ENCODE peak calls at places on chromosome 1, in seven cellular contexts. One of them, this sample, is unnamed.

GRCh38 chr1:59125154-59125553 is 171.7 kb upstream of the FGGY start:
- DNase-seq in fibroblast of lung: no peak
- DNase-seq in GM23338: no peak
- DNase-seq in trophoblast cell: no peak
- DNase-seq in neuronal stem cell: no peak
- DNase-seq in neural progenitor cell: no peak
- DNase-seq in IMR-90: no peak
- DNase-seq in this sample: no peak

GRCh38 chr1:63272811-63273210 is 49.6 kb upstream of the FOXD3 start:
- DNase-seq in fibroblast of lung: no peak
- DNase-seq in neuronal stem cell: no peak
- DNase-seq in GM23338: no peak
- DNase-seq in trophoblast cell: no peak
- DNase-seq in neural progenitor cell: no peak
- DNase-seq in IMR-90: no peak
- DNase-seq in this sample: no peak

GRCh38 chr1:14323665-14324630 is 274.5 kb upstream of the KAZN start:
- DNase-seq in GM23338: no peak
- DNase-seq in neuronal stem cell: no peak
- DNase-seq in IMR-90: no peak
- DNase-seq in neural progenitor cell: no peak
- DNase-seq in trophoblast cell: no peak
- DNase-seq in fibroblast of lung: no peak
- DNase-seq in this sample: no peak

GRCh38 chr1:186683637-186684410 is 3.6 kb upstream of the PTGS2 start:
- DNase-seq in IMR-90: no peak
- DNase-seq in trophoblast cell: no peak
- DNase-seq in fibroblast of lung: no peak
- DNase-seq in neuronal stem cell: no peak
- DNase-seq in GM23338: no peak
- DNase-seq in neural progenitor cell: no peak
- DNase-seq in this sample: no peak

GRCh38 chr1:58442114-58442513 is 104.4 kb downstream of the OMA1 start:
- DNase-seq in fibroblast of lung: peak; percentile 58
- DNase-seq in trophoblast cell: no peak
- DNase-seq in neuronal stem cell: no peak
- DNase-seq in IMR-90: no peak
- DNase-seq in GM23338: no peak
- DNase-seq in neural progenitor cell: no peak
- DNase-seq in this sample: no peak

GRCh38 chr1:8382608-8383525 is 65.0 kb downstream of the SLC45A1 start:
- DNase-seq in neural progenitor cell: no peak
- DNase-seq in fibroblast of lung: no peak
- DNase-seq in neuronal stem cell: no peak
- DNase-seq in GM23338: no peak
- DNase-seq in trophoblast cell: no peak
- DNase-seq in IMR-90: no peak
- DNase-seq in this sample: no peak

GRCh38 chr1:240091614-240092300 is at the start of gene FMN2:
- DNase-seq in GM23338: peak; percentile 78
- DNase-seq in neural progenitor cell: peak; percentile 88
- DNase-seq in trophoblast cell: no peak
- DNase-seq in IMR-90: peak; percentile 49
- DNase-seq in fibroblast of lung: peak; percentile 66
- DNase-seq in neuronal stem cell: peak; percentile 67
- DNase-seq in this sample: peak; percentile 5

GRCh38 chr1:6477039-6477820 is 11.3 kb upstream of the TNFRSF25 start:
- DNase-seq in trophoblast cell: no peak
- DNase-seq in neural progenitor cell: no peak
- DNase-seq in GM23338: no peak
- DNase-seq in fibroblast of lung: no peak
- DNase-seq in IMR-90: no peak
- DNase-seq in neuronal stem cell: no peak
- DNase-seq in this sample: no peak

GRCh38 chr1:36888811-36889477 is 145.4 kb downstream of the GRIK3 start:
- DNase-seq in GM23338: no peak
- DNase-seq in neural progenitor cell: no peak
- DNase-seq in IMR-90: no peak
- DNase-seq in trophoblast cell: no peak
- DNase-seq in neuronal stem cell: no peak
- DNase-seq in fibroblast of lung: no peak
- DNase-seq in this sample: no peak

GRCh38 chr1:39283858-39284257 is 79.4 kb downstream of the MACF1 start:
- DNase-seq in trophoblast cell: no peak
- DNase-seq in GM23338: no peak
- DNase-seq in neural progenitor cell: no peak
- DNase-seq in IMR-90: no peak
- DNase-seq in fibroblast of lung: no peak
- DNase-seq in neuronal stem cell: no peak
- DNase-seq in this sample: no peak

GRCh38 chr1:14516974-14517812 is 81.3 kb upstream of the KAZN start:
- DNase-seq in trophoblast cell: no peak
- DNase-seq in fibroblast of lung: peak; percentile 97
- DNase-seq in neural progenitor cell: no peak
- DNase-seq in GM23338: no peak
- DNase-seq in neuronal stem cell: no peak
- DNase-seq in IMR-90: peak; percentile 92
- DNase-seq in this sample: peak; percentile 78

GRCh38 chr1:84995484-84996334 is 1.2 kb downstream of the MCOLN2 start:
- DNase-seq in IMR-90: no peak
- DNase-seq in GM23338: no peak
- DNase-seq in fibroblast of lung: no peak
- DNase-seq in trophoblast cell: no peak
- DNase-seq in neuronal stem cell: no peak
- DNase-seq in neural progenitor cell: no peak
- DNase-seq in this sample: no peak

GRCh38 chr1:116472431-116472961 is 98.3 kb downstream of the CD58 start:
- DNase-seq in neuronal stem cell: no peak
- DNase-seq in IMR-90: peak; percentile 24
- DNase-seq in GM23338: no peak
- DNase-seq in fibroblast of lung: peak; percentile 42
- DNase-seq in neural progenitor cell: no peak
- DNase-seq in trophoblast cell: no peak
- DNase-seq in this sample: no peak

GRCh38 chr1:66876664-66877063 is 48.0 kb downstream of the DNAI4 start:
- DNase-seq in neural progenitor cell: no peak
- DNase-seq in GM23338: peak; percentile 11
- DNase-seq in IMR-90: no peak
- DNase-seq in fibroblast of lung: no peak
- DNase-seq in trophoblast cell: no peak
- DNase-seq in neuronal stem cell: no peak
- DNase-seq in this sample: no peak

GRCh38 chr1:22930235-22930912 is 42.3 kb downstream of the LACTBL1 start:
- DNase-seq in GM23338: peak; percentile 92
- DNase-seq in neural progenitor cell: peak; percentile 91
- DNase-seq in IMR-90: peak; percentile 17
- DNase-seq in fibroblast of lung: peak; percentile 8
- DNase-seq in trophoblast cell: peak; percentile 23
- DNase-seq in neuronal stem cell: peak; percentile 75
- DNase-seq in this sample: peak; percentile 16

GRCh38 chr1:20344738-20345137 is 54.1 kb downstream of the VWA5B1 start:
- DNase-seq in fibroblast of lung: no peak
- DNase-seq in trophoblast cell: no peak
- DNase-seq in GM23338: peak; percentile 36
- DNase-seq in neuronal stem cell: no peak
- DNase-seq in IMR-90: no peak
- DNase-seq in neural progenitor cell: no peak
- DNase-seq in this sample: no peak

GRCh38 chr1:7491089-7491817 is 279.8 kb upstream of the VAMP3 start:
- DNase-seq in trophoblast cell: no peak
- DNase-seq in neural progenitor cell: no peak
- DNase-seq in fibroblast of lung: peak; percentile 85
- DNase-seq in IMR-90: peak; percentile 77
- DNase-seq in GM23338: no peak
- DNase-seq in neuronal stem cell: no peak
- DNase-seq in this sample: no peak

GRCh38 chr1:178580096-178580495 is 67.2 kb downstream of the TEX35 start:
- DNase-seq in GM23338: no peak
- DNase-seq in IMR-90: no peak
- DNase-seq in fibroblast of lung: no peak
- DNase-seq in trophoblast cell: no peak
- DNase-seq in neuronal stem cell: no peak
- DNase-seq in neural progenitor cell: no peak
- DNase-seq in this sample: no peak

GRCh38 chr1:41454406-41454805 is 30.1 kb downstream of the EDN2 start:
- DNase-seq in neuronal stem cell: no peak
- DNase-seq in neural progenitor cell: no peak
- DNase-seq in GM23338: no peak
- DNase-seq in IMR-90: no peak
- DNase-seq in fibroblast of lung: peak; percentile 70
- DNase-seq in trophoblast cell: no peak
- DNase-seq in this sample: peak; percentile 62

GRCh38 chr1:103516283-103516682 is 9.2 kb upstream of the RNPC3 start:
- DNase-seq in GM23338: no peak
- DNase-seq in neural progenitor cell: no peak
- DNase-seq in fibroblast of lung: no peak
- DNase-seq in neuronal stem cell: no peak
- DNase-seq in IMR-90: no peak
- DNase-seq in trophoblast cell: no peak
- DNase-seq in this sample: no peak

GRCh38 chr1:103520822-103521221 is 4.7 kb upstream of the RNPC3 start:
- DNase-seq in neuronal stem cell: no peak
- DNase-seq in IMR-90: no peak
- DNase-seq in neural progenitor cell: no peak
- DNase-seq in trophoblast cell: no peak
- DNase-seq in fibroblast of lung: no peak
- DNase-seq in GM23338: no peak
- DNase-seq in this sample: no peak

GRCh38 chr1:103516693-103517092 is 8.8 kb upstream of the RNPC3 start:
- DNase-seq in GM23338: no peak
- DNase-seq in fibroblast of lung: peak; percentile 86
- DNase-seq in trophoblast cell: no peak
- DNase-seq in IMR-90: peak; percentile 64
- DNase-seq in neural progenitor cell: no peak
- DNase-seq in neuronal stem cell: no peak
- DNase-seq in this sample: peak; percentile 85

GRCh38 chr1:103514920-103515503 is 10.5 kb upstream of the RNPC3 start:
- DNase-seq in GM23338: peak; percentile 60
- DNase-seq in neuronal stem cell: peak; percentile 46
- DNase-seq in neural progenitor cell: peak; percentile 53
- DNase-seq in IMR-90: peak; percentile 63
- DNase-seq in trophoblast cell: peak; percentile 13
- DNase-seq in fibroblast of lung: peak; percentile 46
- DNase-seq in this sample: peak; percentile 37

DNA sequence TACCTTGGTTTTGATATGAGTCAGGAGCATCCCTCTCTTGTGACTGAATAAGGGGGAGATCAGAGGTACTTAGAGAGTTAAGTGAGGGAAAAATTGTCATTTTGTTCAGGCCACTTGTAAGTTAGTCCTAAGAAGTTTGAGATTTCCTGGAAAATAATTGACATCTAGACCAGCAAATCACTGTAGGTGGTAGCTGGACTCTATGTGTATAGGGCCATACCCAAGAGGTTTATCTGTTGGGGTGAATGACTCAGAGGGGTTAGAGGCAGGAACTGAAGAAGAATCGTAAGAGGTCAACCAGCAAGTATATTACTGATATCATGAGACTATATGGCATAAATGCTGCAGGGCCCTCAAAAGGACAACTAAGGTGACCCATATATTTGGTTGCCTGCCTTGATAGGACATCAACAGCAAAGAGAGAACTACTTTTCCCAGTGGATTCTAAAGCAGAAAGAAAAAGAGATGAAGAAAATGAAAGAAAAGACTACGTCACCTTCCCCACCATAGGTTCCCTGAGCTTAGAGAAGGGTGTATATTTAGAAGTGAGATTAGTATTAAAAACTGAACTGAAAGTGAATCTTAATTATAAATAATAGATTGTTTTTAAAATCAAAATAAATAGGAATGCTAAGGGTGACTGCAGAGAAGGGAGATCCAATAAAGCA is 8.0 kb upstream of the RNPC3 start:
- DNase-seq in IMR-90: peak; percentile 26
- DNase-seq in GM23338: no peak
- DNase-seq in fibroblast of lung: peak; percentile 27
- DNase-seq in trophoblast cell: no peak
- DNase-seq in neural progenitor cell: no peak
- DNase-seq in neuronal stem cell: no peak
- DNase-seq in this sample: no peak
- H3K4me2 ChIP-seq in IMR-90: no peak overlapping the region
- H3K4me2 ChIP-seq in GM23338: no peak overlapping the region
- H3K4me2 ChIP-seq in fibroblast of lung: no peak overlapping the region
- H3K4me2 ChIP-seq in trophoblast cell: no peak overlapping the region
- H3K4me2 ChIP-seq in neural progenitor cell: no peak overlapping the region
- H3K4me2 ChIP-seq in neuronal stem cell: no peak overlapping the region
- H3K4me2 ChIP-seq in this sample: peak overlapping the region; percentile 16

DNA sequence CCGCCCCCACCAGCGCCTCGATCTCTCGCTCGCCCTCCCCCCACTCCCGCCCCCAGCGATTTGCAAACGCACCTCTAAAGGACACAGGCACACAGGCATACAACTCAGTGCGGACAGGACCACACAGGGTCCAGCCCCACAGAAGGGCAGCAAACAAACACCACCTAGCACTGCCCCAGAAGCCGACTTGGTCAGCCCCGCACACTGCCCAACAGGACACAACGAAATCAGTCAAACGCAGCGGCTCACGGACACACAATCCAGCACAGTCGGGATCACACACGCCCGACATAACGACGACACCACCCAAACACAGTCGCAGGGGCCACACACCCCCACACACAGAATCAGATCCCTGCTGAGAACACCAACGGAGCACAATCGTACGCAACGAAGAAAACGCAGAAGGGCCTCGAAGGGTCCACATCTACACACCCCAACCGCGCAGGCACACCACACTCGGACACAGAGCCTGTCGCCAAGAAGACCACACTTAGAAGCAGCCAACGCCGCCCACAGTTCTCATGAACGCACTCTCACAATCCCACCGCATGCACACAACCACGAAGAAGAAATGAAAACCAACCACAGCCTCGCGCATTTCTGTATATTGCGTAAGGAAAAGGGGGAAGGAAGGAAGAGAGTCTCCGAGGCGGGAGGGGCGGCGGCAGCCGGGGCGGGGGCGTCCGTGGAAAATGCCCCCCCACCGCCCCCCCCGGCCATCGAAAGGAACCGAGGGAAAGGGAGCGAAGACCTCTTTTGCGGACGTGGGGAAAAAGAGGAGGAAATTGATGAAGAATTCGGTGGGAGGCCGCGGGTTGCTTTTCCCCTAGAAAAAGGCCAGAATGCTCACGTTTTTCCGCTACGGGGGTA is 475 bp downstream of the TAL1 start:
- DNase-seq in neuronal stem cell: no peak
- DNase-seq in IMR-90: peak; percentile 33
- DNase-seq in fibroblast of lung: peak; percentile 34
- DNase-seq in trophoblast cell: no peak
- DNase-seq in GM23338: peak; percentile 46
- DNase-seq in neural progenitor cell: peak; percentile 66
- DNase-seq in this sample: peak; percentile 27
- H3K4me2 ChIP-seq in neuronal stem cell: peak overlapping the region; percentile 41
- H3K4me2 ChIP-seq in IMR-90: peak overlapping the region; percentile 78
- H3K4me2 ChIP-seq in fibroblast of lung: peak overlapping the region; percentile 42
- H3K4me2 ChIP-seq in trophoblast cell: peak overlapping the region; percentile 30
- H3K4me2 ChIP-seq in GM23338: peak overlapping the region; percentile 76
- H3K4me2 ChIP-seq in neural progenitor cell: peak overlapping the region; percentile 82
- H3K4me2 ChIP-seq in this sample: no peak overlapping the region

GRCh38 chr1:12405325-12406217 is 175.7 kb downstream of the VPS13D start:
- DNase-seq in fibroblast of lung: peak; percentile 66
- DNase-seq in neuronal stem cell: no peak
- DNase-seq in neural progenitor cell: peak; percentile 46
- DNase-seq in IMR-90: peak; percentile 36
- DNase-seq in GM23338: peak; percentile 63
- DNase-seq in trophoblast cell: no peak
- DNase-seq in this sample: no peak
- H3K4me2 ChIP-seq in fibroblast of lung: no peak overlapping the region
- H3K4me2 ChIP-seq in neuronal stem cell: no peak overlapping the region
- H3K4me2 ChIP-seq in neural progenitor cell: peak overlapping the region; percentile 71
- H3K4me2 ChIP-seq in IMR-90: peak overlapping the region; percentile 18
- H3K4me2 ChIP-seq in GM23338: no peak overlapping the region
- H3K4me2 ChIP-seq in trophoblast cell: no peak overlapping the region
- H3K4me2 ChIP-seq in this sample: no peak overlapping the region

GRCh38 chr1:30451532-30452125 is 271.8 kb downstream of the MATN1 start:
- DNase-seq in fibroblast of lung: no peak
- DNase-seq in neuronal stem cell: no peak
- DNase-seq in trophoblast cell: no peak
- DNase-seq in IMR-90: no peak
- DNase-seq in GM23338: no peak
- DNase-seq in neural progenitor cell: no peak
- DNase-seq in this sample: no peak
- H3K4me2 ChIP-seq in fibroblast of lung: no peak overlapping the region
- H3K4me2 ChIP-seq in neuronal stem cell: no peak overlapping the region
- H3K4me2 ChIP-seq in trophoblast cell: no peak overlapping the region
- H3K4me2 ChIP-seq in IMR-90: no peak overlapping the region
- H3K4me2 ChIP-seq in GM23338: no peak overlapping the region
- H3K4me2 ChIP-seq in neural progenitor cell: no peak overlapping the region
- H3K4me2 ChIP-seq in this sample: no peak overlapping the region

This sample was measured in mammary epithelial cell.